ENCODE peak calls at places on chromosome 5, in ten cellular contexts. M is stomach, R is ovary, T is endothelial cell of umbilical vein, Z is A549, Y is prostate gland, V is suprapubic skin, P is Peyer's patch, O is sigmoid colon, A is IMR-90. F is an unnamed sample.

GRCh38 chr5:172052454-172053236 is 46.2 kb upstream of the FBXW11 start:
- DNase-seq in M (peak), R (peak), T (peak), Z (no peak), Y (no peak), V (no peak), P (no peak), O (peak), A (peak), F (peak)

GRCh38 chr5:158234323-158235158 is 375.6 kb upstream of the CLINT1 start:
- DNase-seq in M (no peak), R (no peak), T (no peak), Z (no peak), Y (no peak), V (no peak), P (no peak), O (no peak), A (no peak), F (no peak)

GRCh38 chr5:57036621-57037160 is 84.8 kb upstream of the MIER3 start:
- DNase-seq in M (no peak), R (no peak), T (no peak), Z (no peak), Y (no peak), V (no peak), P (no peak), O (no peak), A (no peak), F (no peak)

GRCh38 chr5:176553260-176554085 is 4.3 kb downstream of the CDHR2 start:
- DNase-seq in M (peak), R (no peak), T (no peak), Z (peak), Y (no peak), V (no peak), P (peak), O (no peak), A (no peak), F (no peak)

GRCh38 chr5:67010684-67011409 is 185.8 kb downstream of the CD180 start:
- DNase-seq in M (no peak), R (no peak), T (peak), Z (no peak), Y (peak), V (no peak), P (no peak), O (peak), A (peak), F (peak)

GRCh38 chr5:82591021-82591515 is 312.9 kb upstream of the RPS23 start:
- DNase-seq in M (no peak), R (no peak), T (no peak), Z (no peak), Y (no peak), V (no peak), P (no peak), O (no peak), A (no peak), F (no peak)

GRCh38 chr5:157303667-157304327 is 37.9 kb downstream of the CYFIP2 start:
- DNase-seq in M (no peak), R (no peak), T (no peak), Z (peak), Y (no peak), V (no peak), P (no peak), O (no peak), A (no peak), F (peak)

GRCh38 chr5:151093476-151093889 is 12.6 kb upstream of the TNIP1 start:
- DNase-seq in M (no peak), R (no peak), T (no peak), Z (peak), Y (no peak), V (no peak), P (peak), O (peak), A (peak), F (no peak)

GRCh38 chr5:5132185-5132584 is 7.9 kb upstream of the ADAMTS16 start:
- DNase-seq in M (no peak), R (no peak), T (no peak), Z (no peak), Y (no peak), V (no peak), P (no peak), O (no peak), A (no peak), F (no peak)

GRCh38 chr5:62306494-62307363 is 723 bp downstream of the KIF2A start:
- DNase-seq in M (peak), R (no peak), T (peak), Z (peak), Y (peak), V (peak), P (peak), O (peak), A (peak), F (peak)

GRCh38 chr5:127793879-127794278 is 90.7 kb downstream of the CCDC192 start:
- DNase-seq in M (no peak), R (no peak), T (no peak), Z (no peak), Y (no peak), V (no peak), P (no peak), O (no peak), A (no peak), F (no peak)

GRCh38 chr5:152097128-152097527 is 172.5 kb upstream of the GLRA1 start:
- DNase-seq in M (no peak), R (no peak), T (no peak), Z (no peak), Y (no peak), V (no peak), P (no peak), O (no peak), A (no peak), F (no peak)

GRCh38 chr5:7446913-7447312 is 51.0 kb downstream of the ADCY2 start:
- DNase-seq in M (no peak), R (no peak), T (no peak), Z (no peak), Y (no peak), V (no peak), P (no peak), O (no peak), A (no peak), F (no peak)

GRCh38 chr5:10235350-10235749 is 14.3 kb downstream of the ATPSCKMT start:
- DNase-seq in M (no peak), R (no peak), T (no peak), Z (peak), Y (no peak), V (no peak), P (no peak), O (no peak), A (peak), F (no peak)

GRCh38 chr5:59786271-59786805 is 107.2 kb downstream of the PDE4D start:
- DNase-seq in M (no peak), R (no peak), T (peak), Z (peak), Y (no peak), V (no peak), P (no peak), O (no peak), A (peak), F (no peak)

GRCh38 chr5:141681295-141681694 is 735 bp downstream of the ARAP3 start:
- DNase-seq in M (no peak), R (no peak), T (no peak), Z (no peak), Y (no peak), V (no peak), P (no peak), O (no peak), A (no peak), F (no peak)

GRCh38 chr5:141680178-141680577 is 1.9 kb downstream of the ARAP3 start:
- DNase-seq in M (no peak), R (no peak), T (no peak), Z (no peak), Y (no peak), V (no peak), P (no peak), O (no peak), A (no peak), F (no peak)

GRCh38 chr5:141683596-141684161 is 1.6 kb upstream of the ARAP3 start:
- DNase-seq in M (no peak), R (no peak), T (peak), Z (no peak), Y (no peak), V (no peak), P (no peak), O (no peak), A (no peak), F (no peak)

GRCh38 chr5:141680751-141681201 is 1.3 kb downstream of the ARAP3 start:
- DNase-seq in M (no peak), R (no peak), T (peak), Z (no peak), Y (no peak), V (no peak), P (no peak), O (no peak), A (peak), F (no peak)

DNA sequence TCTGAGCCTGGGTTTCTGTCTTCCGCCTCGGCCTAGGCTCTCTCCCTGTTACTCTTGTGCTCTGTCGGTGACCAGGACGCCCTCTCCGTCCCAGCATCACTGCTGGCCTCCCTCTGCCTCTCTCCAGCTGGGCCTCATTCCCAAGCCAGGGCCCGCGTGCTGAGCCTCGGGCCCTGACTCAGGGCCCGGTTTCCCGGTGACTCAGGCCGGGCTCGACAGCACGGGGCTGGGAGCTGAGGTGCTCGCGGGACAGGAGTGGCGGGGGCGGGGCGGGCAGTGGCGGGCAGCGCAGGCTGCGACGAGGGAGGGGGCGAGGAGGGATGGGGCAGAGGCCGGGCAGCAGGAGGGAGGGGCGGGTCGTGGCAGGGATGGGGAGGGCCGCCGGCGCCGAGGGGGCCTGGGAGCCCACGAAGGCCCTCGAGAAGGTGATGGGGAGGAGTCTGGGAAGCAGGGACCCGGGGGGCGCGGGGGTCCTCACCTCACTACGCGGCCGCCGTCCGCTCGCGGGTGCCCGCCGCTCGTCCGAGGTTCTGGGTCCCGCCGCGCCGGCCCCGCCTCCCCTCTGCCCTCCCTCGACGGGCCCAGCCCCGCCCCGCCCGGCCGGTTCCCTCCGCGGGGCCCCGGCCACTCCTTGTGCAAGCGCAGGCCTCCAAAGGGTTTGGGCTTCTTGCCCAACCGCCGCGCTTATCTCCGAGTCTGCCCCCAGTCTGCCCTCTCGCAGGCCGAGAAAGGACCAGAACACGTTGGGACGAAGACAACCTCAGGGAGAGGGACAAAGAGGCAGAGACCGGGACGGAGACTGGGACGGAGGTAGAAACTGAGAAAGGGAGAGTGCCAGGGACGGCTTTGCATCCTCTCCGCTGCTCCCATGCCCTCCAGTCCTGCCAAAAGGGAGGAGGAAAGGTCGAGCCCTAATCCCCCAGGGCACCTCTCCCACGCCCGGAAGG is at the start of gene ARAP3:
- DNase-seq in M (peak), R (peak), T (peak), Z (peak), Y (peak), V (peak), P (peak), O (peak), A (peak), F (peak)
- TF ChIP-seq POLR2A in M (no peak), R (no peak), T (peak), Z (peak), Y (peak), V (no peak), P (no peak), O (no peak), A (peak), F (no peak)

GRCh38 chr5:17302138-17302537 is 84.7 kb downstream of the BASP1 start:
- DNase-seq in M (no peak), R (no peak), T (no peak), Z (peak), Y (no peak), V (no peak), P (no peak), O (no peak), A (no peak), F (no peak)

GRCh38 chr5:17305024-17305423 is 87.6 kb downstream of the BASP1 start:
- DNase-seq in M (no peak), R (no peak), T (no peak), Z (peak), Y (no peak), V (no peak), P (no peak), O (no peak), A (peak), F (no peak)

GRCh38 chr5:17305964-17306725 is 88.7 kb downstream of the BASP1 start:
- DNase-seq in M (peak), R (no peak), T (peak), Z (peak), Y (peak), V (no peak), P (no peak), O (no peak), A (peak), F (no peak)

GRCh38 chr5:17302590-17302989 is 85.2 kb downstream of the BASP1 start:
- DNase-seq in M (no peak), R (peak), T (no peak), Z (peak), Y (no peak), V (no peak), P (no peak), O (no peak), A (no peak), F (no peak)

DNA sequence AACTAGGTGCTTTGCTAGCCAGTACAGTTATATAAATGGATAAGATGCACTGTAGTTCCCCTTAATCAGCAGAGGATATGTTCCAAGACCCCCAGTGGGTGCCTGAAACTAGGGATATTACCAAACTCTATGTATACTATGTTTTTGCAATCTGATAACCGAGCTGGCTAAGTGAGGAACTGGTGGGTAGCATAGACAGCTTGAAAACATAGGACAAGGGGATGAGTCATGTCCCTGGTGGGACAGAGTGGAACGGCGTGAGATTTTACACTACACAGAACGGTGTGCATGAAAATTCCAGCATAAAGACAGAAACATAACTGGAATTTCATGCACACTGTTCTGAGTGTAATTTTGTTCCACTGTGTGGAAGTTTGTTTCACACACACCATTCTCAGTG is 86.9 kb downstream of the BASP1 start:
- DNase-seq in M (no peak), R (no peak), T (no peak), Z (peak), Y (no peak), V (no peak), P (no peak), O (no peak), A (peak), F (no peak)
- H3K27ac ChIP-seq in M (no peak), R (no peak), T (no peak), Z (peak), Y (no peak), V (no peak), P (no peak), O (no peak), A (peak), F (no peak)

GRCh38 chr5:65620021-65620420 is 4.1 kb downstream of the TRIM23 start:
- DNase-seq in M (no peak), R (no peak), T (no peak), Z (no peak), Y (no peak), V (no peak), P (no peak), O (no peak), A (no peak), F (no peak)

GRCh38 chr5:65623482-65623881 is 651 bp downstream of the TRIM23 start:
- DNase-seq in M (no peak), R (no peak), T (no peak), Z (no peak), Y (no peak), V (no peak), P (no peak), O (no peak), A (no peak), F (no peak)

GRCh38 chr5:65624570-65625555 is at the start of the genes SHLD3 and TRAPPC13:
- DNase-seq in M (peak), R (peak), T (peak), Z (peak), Y (peak), V (peak), P (peak), O (peak), A (peak), F (peak)

GRCh38 chr5:65625743-65626142 is 916 bp downstream of the SHLD3 start:
- DNase-seq in M (no peak), R (no peak), T (peak), Z (no peak), Y (no peak), V (no peak), P (no peak), O (no peak), A (no peak), F (no peak)

DNA sequence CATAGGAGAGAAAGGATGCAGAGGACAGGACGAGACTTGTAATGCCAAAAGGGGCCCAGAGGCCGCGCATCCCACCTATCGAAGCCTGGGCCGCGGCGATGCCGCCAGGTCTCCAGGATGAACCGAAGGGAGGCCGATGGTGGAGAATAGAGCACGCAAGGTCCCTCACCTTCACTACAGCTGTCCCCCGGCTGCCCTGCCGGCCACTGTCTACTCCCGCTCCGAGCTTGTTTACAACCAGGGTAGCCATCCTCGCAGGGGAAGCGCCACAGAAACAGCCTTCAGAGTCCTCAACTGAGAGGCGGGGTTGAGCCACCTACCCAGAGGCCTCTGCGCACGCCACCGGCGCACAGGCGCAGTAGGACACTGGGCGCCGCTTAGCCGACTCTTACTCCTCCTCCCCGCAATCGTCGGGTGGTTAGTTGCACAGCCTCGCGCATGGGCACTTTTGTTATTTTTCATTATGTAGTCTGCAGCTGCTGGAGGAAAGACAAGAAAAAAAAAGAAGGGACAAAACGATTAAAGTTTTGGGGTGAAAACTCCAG is at the start of gene TRIM23:
- DNase-seq in M (peak), R (peak), T (peak), Z (peak), Y (peak), V (peak), P (peak), O (peak), A (peak), F (peak)
- TF ChIP-seq POLR2A in M (no peak), R (peak), T (peak), Z (peak), Y (peak), V (no peak), P (no peak), O (no peak), A (peak), F (peak)

DNA sequence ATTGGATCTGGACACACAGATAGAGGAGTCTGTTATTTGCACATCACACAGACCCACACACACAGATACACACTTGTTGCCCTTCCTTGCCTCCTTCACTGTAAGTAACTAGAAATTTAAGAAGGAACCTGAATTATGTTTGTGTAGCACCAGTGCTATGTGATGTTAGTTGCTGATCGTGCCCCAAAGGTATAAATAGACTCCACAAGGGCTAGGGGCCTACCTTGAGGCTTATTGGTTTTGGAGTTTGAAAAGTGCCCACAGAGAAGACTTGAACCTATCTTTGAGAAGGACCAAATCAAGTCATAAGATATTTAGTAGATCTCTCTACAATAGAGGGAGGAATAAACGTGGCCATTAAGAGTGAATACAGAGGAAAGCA is 8.8 kb upstream of the TGFBI start:
- DNase-seq in M (no peak), R (no peak), T (no peak), Z (no peak), Y (no peak), V (no peak), P (no peak), O (peak), A (no peak), F (no peak)
- H3K27ac ChIP-seq in M (peak), R (no peak), T (no peak), Z (peak), Y (no peak), V (peak), P (no peak), O (peak), A (peak), F (no peak)

F was measured in thyroid gland.